ENCODE peak calls at places on chromosome 1, in eight cellular contexts. D, V, A, I, T, C, F and Z are unnamed samples.
A peak's percentile ranks its signal among the peaks of the same experiment; 100 is the strongest.

GRCh38 chr1:66294692-66295384 is 239.1 kb upstream of the SGIP1 start:
- DNase-seq in D (no peak), V (peak; percentile 70), A (no peak), I (no peak), T (no peak), C (no peak), F (peak; percentile 60), Z (peak; percentile 76)

GRCh38 chr1:92701147-92701546 is 83.8 kb downstream of the EVI5 start:
- DNase-seq in D (no peak), V (peak; percentile 77), A (no peak), I (no peak), T (no peak), C (no peak), F (no peak), Z (no peak)

GRCh38 chr1:62082456-62083363 is 111.9 kb upstream of the L1TD1 start:
- DNase-seq in D (peak; percentile 28), V (peak; percentile 34), A (no peak), I (peak; percentile 45), T (peak; percentile 24), C (peak; percentile 82), F (peak; percentile 38), Z (peak; percentile 21)

GRCh38 chr1:30906631-30907389 is 1.7 kb downstream of the SDC3 start:
- DNase-seq in D (no peak), V (no peak), A (peak; percentile 12), I (no peak), T (no peak), C (peak; percentile 49), F (no peak), Z (no peak)

GRCh38 chr1:25065246-25066238 is 135.5 kb upstream of the RUNX3 start:
- DNase-seq in D (no peak), V (peak; percentile 27), A (no peak), I (no peak), T (no peak), C (no peak), F (no peak), Z (no peak)

GRCh38 chr1:221801773-221802516 is 60.1 kb upstream of the DUSP10 start:
- DNase-seq in D (no peak), V (peak; percentile 89), A (no peak), I (no peak), T (no peak), C (peak; percentile 66), F (no peak), Z (peak; percentile 82)

GRCh38 chr1:3923378-3924185 is 23.5 kb upstream of the C1orf174 start:
- DNase-seq in D (no peak), V (no peak), A (no peak), I (no peak), T (no peak), C (no peak), F (no peak), Z (no peak)

GRCh38 chr1:6891781-6892579 is 106.7 kb downstream of the CAMTA1 start:
- DNase-seq in D (no peak), V (no peak), A (no peak), I (no peak), T (no peak), C (no peak), F (no peak), Z (no peak)

GRCh38 chr1:51519857-51520699 is 1.0 kb upstream of the EPS15 start:
- DNase-seq in D (no peak), V (peak; percentile 86), A (no peak), I (no peak), T (no peak), C (no peak), F (no peak), Z (no peak)

GRCh38 chr1:116585886-116586285 is 15.1 kb upstream of the CD58 start:
- DNase-seq in D (no peak), V (no peak), A (no peak), I (no peak), T (no peak), C (no peak), F (no peak), Z (no peak)

GRCh38 chr1:221576268-221576667 is 165.6 kb downstream of the DUSP10 start:
- DNase-seq in D (no peak), V (peak; percentile 96), A (no peak), I (no peak), T (no peak), C (no peak), F (no peak), Z (no peak)

GRCh38 chr1:223750730-223751572 is 38.6 kb downstream of the CAPN2 start:
- DNase-seq in D (no peak), V (no peak), A (no peak), I (no peak), T (no peak), C (no peak), F (no peak), Z (no peak)

GRCh38 chr1:173330149-173330951 is 123.2 kb upstream of the TNFSF4 start:
- DNase-seq in D (no peak), V (peak; percentile 83), A (no peak), I (no peak), T (no peak), C (no peak), F (no peak), Z (peak; percentile 26)

GRCh38 chr1:53449026-53449425 is 10.2 kb upstream of the DMRTB1 start:
- DNase-seq in D (no peak), V (peak; percentile 88), A (no peak), I (no peak), T (no peak), C (peak; percentile 71), F (no peak), Z (peak; percentile 5)

DNA sequence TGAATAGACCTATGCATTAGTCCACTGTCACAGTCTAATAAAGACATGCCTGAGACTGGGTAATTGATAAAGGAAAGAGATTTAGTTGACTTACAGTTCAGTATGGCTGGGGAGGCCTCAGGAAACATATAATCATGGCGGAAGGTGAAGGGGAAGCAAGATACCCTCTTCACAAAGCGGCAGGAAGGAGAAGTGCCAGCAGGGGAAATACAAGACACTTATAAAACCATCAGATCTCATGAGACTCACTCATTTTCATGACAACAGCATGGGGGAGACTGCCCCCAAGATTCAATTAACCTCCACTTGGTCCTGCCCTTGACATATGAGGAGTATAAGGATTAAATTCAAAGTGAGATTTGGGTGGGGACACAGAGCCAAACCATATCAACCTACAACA is 59.4 kb downstream of the CAPN9 start:
- DNase-seq in D (no peak), V (no peak), A (no peak), I (no peak), T (no peak), C (no peak), F (no peak), Z (no peak)
- H3K27ac ChIP-seq in D (peak overlapping the region; percentile 62), V (no peak overlapping the region), A (peak overlapping the region; percentile 75), I (no peak overlapping the region), T (no peak overlapping the region), C (no peak overlapping the region), F (no peak overlapping the region), Z (no peak overlapping the region)

GRCh38 chr1:174689524-174689923 is 241.8 kb downstream of the GPR52 start:
- DNase-seq in D (no peak), V (no peak), A (no peak), I (no peak), T (no peak), C (no peak), F (no peak), Z (no peak)

GRCh38 chr1:174690266-174690665 is 242.5 kb downstream of the GPR52 start:
- DNase-seq in D (no peak), V (no peak), A (no peak), I (no peak), T (no peak), C (no peak), F (no peak), Z (no peak)

GRCh38 chr1:174696026-174696821 is 248.5 kb downstream of the GPR52 start:
- DNase-seq in D (no peak), V (no peak), A (no peak), I (no peak), T (no peak), C (no peak), F (no peak), Z (no peak)

GRCh38 chr1:174693085-174693484 is 245.3 kb downstream of the GPR52 start:
- DNase-seq in D (no peak), V (no peak), A (no peak), I (no peak), T (no peak), C (no peak), F (no peak), Z (no peak)

GRCh38 chr1:174692313-174692712 is 244.5 kb downstream of the GPR52 start:
- DNase-seq in D (no peak), V (peak; percentile 68), A (no peak), I (no peak), T (no peak), C (no peak), F (no peak), Z (peak; percentile 28)
- TF ChIP-seq CTCF in D (no peak), V (peak; percentile 27), A (no peak), I (peak; percentile 36), T (no peak), C (peak; percentile 54), F (no peak), Z (no peak)

DNA sequence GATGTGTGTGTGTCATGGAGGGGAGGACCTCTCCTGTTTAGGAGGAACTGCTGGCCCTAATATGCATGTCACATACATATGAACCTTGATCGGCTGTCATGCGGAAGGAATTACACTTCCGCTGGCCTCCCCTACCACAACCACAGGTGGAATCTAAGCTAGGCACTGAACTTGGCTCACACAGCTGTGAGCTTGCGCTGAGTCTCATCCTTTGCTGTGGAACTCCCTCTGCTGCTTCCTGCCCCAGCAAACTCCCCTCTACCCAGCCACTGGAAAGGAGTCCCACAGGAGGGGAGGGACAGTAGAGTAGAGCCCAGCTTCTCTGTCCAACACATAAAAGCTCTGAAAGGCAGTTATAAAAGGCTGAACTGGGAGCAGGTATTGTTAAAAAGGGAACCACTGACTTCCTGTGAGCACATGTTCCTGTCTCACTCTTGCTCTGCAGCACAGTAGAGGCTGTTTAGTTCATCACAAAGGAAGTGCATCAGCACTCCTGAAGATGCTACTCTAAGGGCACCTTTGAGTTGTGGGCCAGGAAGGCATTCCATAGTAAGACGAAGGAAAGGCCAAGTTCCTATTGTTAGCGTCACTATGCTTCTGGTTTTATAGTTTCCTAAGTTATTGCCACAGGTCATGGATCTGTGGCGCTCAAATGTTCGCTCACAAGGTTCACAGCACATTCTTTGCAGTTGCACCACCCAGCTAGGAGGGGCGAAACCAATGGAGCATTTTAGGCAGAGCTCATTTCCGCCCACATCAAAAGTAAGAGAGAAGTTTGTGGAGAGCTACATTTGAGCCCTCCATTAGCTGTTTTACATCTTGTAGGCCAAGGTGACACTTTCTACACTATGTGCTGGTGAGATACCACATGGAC is 17.7 kb upstream of the PTPRC start:
- DNase-seq in D (no peak), V (no peak), A (no peak), I (no peak), T (no peak), C (no peak), F (no peak), Z (no peak)
- H3K4me1 ChIP-seq in D (no peaks in the 10 kb centered on the region), V (no peaks in the 10 kb centered on the region), A (no peaks in the 10 kb centered on the region), I (no peaks in the 10 kb centered on the region), T (no peaks in the 10 kb centered on the region), C (peaks cover 5% of the 10 kb centered on the region), F (no peaks in the 10 kb centered on the region), Z (no peaks in the 10 kb centered on the region)

DNA sequence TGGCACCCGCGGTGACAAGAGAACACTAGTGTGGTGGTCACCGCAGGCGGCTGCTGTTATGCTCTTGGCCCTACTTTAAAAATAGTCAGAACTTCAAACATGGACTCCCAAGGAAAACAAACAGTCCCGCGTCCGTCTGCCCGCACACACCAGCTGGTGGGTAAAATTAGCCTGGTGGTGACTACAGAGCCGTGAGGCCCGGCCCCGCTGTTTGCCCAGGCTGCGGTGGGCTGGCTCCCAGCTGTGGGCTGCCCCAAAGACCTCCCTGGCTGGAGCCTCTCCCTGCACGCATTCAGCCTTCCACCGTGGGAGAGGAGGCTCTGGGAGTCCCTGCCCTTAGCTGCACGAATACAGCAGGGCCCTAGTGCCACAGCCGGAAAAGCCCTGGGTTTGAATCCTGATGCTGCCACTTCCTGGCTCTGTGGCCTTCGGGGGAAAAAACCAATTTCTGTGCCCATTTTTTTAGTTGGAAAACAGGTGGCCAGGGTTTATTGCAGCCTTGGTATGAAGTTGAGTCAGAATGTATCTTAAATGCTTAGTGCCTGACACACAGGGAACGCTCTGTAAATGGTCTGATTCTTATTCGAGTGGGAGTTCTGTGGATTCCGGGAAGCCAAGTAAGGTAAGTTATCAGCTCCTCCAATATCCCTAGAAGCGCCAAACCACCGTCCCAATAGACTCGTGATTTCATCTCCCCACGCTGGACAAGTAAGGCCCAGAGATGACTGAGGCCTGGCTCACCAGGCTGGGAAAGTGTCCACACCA is 58.2 kb downstream of the ALPL start:
- DNase-seq in D (no peak), V (peak; percentile 92), A (no peak), I (no peak), T (no peak), C (no peak), F (no peak), Z (no peak)
- H3K27ac ChIP-seq in D (no peak overlapping the region), V (peak overlapping the region; percentile 38), A (no peak overlapping the region), I (no peak overlapping the region), T (no peak overlapping the region), C (no peak overlapping the region), F (no peak overlapping the region), Z (peak overlapping the region; percentile 57)